ENCODE peak calls at places on chromosome 3, in four cellular contexts. One of them, this sample, is unnamed.
A peak's percentile ranks its signal among the peaks of the same experiment; 100 is the strongest.

GRCh38 chr3:42717311-42717710 is 14.7 kb upstream of the HHATL start:
- DNase-seq in testis: peak; percentile 2
- DNase-seq in stomach: no peak
- DNase-seq in lower lobe of right lung: no peak
- DNase-seq in this sample: no peak

GRCh38 chr3:31534036-31534435 is 1.3 kb downstream of the STT3B start:
- DNase-seq in testis: no peak
- DNase-seq in stomach: no peak
- DNase-seq in lower lobe of right lung: no peak
- DNase-seq in this sample: no peak

GRCh38 chr3:50531201-50531600 is 27.8 kb upstream of the CACNA2D2 start:
- DNase-seq in testis: no peak
- DNase-seq in stomach: no peak
- DNase-seq in lower lobe of right lung: no peak
- DNase-seq in this sample: no peak

GRCh38 chr3:55064164-55064563 is 136.3 kb upstream of the LRTM1 start:
- DNase-seq in testis: no peak
- DNase-seq in stomach: no peak
- DNase-seq in lower lobe of right lung: no peak
- DNase-seq in this sample: no peak

GRCh38 chr3:134699141-134699711 is 48.4 kb upstream of the KY start:
- DNase-seq in testis: no peak
- DNase-seq in stomach: no peak
- DNase-seq in lower lobe of right lung: no peak
- DNase-seq in this sample: no peak

GRCh38 chr3:10450494-10451440 is 54.6 kb downstream of the ATP2B2 start:
- DNase-seq in stomach: no peak
- DNase-seq in lower lobe of right lung: no peak
- DNase-seq in testis: no peak
- DNase-seq in this sample: no peak

GRCh38 chr3:46163551-46163981 is 44.5 kb downstream of the CCR1 start:
- DNase-seq in lower lobe of right lung: no peak
- DNase-seq in testis: no peak
- DNase-seq in stomach: no peak
- DNase-seq in this sample: peak; percentile 19

GRCh38 chr3:11661827-11662226 is 18.1 kb upstream of the VGLL4 start:
- DNase-seq in lower lobe of right lung: no peak
- DNase-seq in testis: no peak
- DNase-seq in stomach: no peak
- DNase-seq in this sample: no peak

GRCh38 chr3:160673188-160673587 is 3.8 kb upstream of the ARL14 start:
- DNase-seq in stomach: no peak
- DNase-seq in lower lobe of right lung: no peak
- DNase-seq in testis: no peak
- DNase-seq in this sample: no peak

GRCh38 chr3:20700702-20701101 is 514.7 kb upstream of the SGO1 start:
- DNase-seq in testis: no peak
- DNase-seq in stomach: no peak
- DNase-seq in lower lobe of right lung: no peak
- DNase-seq in this sample: no peak

GRCh38 chr3:149085828-149086231 is 503 bp downstream of the HLTF start:
- DNase-seq in stomach: no peak
- DNase-seq in testis: peak; percentile 57
- DNase-seq in lower lobe of right lung: no peak
- DNase-seq in this sample: peak; percentile 7

GRCh38 chr3:175108613-175109151 is 249.5 kb downstream of the NAALADL2 start:
- DNase-seq in testis: no peak
- DNase-seq in stomach: no peak
- DNase-seq in lower lobe of right lung: no peak
- DNase-seq in this sample: no peak

GRCh38 chr3:71389911-71390573 is 193.5 kb downstream of the FOXP1 start:
- DNase-seq in stomach: peak; percentile 74
- DNase-seq in lower lobe of right lung: peak; percentile 66
- DNase-seq in testis: peak; percentile 26
- DNase-seq in this sample: peak; percentile 12

GRCh38 chr3:94098487-94098886 is 35.6 kb downstream of the NSUN3 start:
- DNase-seq in lower lobe of right lung: no peak
- DNase-seq in stomach: no peak
- DNase-seq in testis: no peak
- DNase-seq in this sample: peak; percentile 4
- H3K36me3 ChIP-seq in lower lobe of right lung: peaks cover 67% of the 10 kb centered on the region
- H3K36me3 ChIP-seq in stomach: peaks cover 84% of the 10 kb centered on the region
- H3K36me3 ChIP-seq in testis: no peaks in the 10 kb centered on the region
- H3K36me3 ChIP-seq in this sample: peaks cover 1% of the 10 kb centered on the region

DNA sequence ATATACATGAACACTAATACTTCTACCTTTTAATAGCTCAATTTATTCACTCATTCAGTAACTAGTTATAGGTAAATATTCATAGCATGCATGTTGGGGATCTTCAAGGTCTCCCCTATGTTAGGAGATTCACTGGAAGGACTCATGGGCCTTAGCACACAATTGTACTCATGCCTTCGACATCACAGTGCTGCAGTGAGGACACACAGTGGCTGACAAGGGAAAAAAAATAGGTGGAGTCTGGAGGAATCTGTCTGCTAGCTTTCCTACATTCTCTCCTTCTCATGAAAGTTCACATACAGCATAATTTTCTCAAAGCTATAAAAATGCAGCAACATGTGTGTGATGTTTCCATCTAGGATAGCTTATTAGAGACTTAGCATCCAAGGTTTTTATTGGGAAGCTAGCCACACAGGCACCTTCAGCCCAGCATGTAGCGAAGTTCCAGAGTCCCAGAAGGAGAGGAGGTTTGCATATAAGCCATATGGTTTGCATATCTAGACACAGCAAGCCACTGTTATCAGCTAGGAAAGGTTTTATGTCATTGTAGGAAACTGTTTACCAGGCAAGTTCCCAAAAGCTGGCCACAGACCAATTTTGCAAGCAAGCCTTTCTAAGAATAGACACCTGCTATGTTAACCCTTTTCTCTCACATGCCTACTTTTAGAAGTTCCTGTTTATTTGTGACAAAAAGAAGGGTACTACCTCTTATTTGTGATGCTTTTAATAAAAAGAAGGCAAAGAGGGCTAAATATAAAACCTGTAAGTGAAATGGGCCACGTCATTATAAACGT is 46.4 kb downstream of the MORC1 start:
- DNase-seq in testis: no peak
- DNase-seq in lower lobe of right lung: no peak
- DNase-seq in stomach: peak; percentile 29
- DNase-seq in this sample: no peak
- TF ChIP-seq CTCF in testis: no peak
- TF ChIP-seq CTCF in lower lobe of right lung: no peak
- TF ChIP-seq CTCF in stomach: no peak
- TF ChIP-seq CTCF in this sample: no peak

GRCh38 chr3:73009008-73009407 is 12.4 kb downstream of the PPP4R2 start:
- DNase-seq in stomach: no peak
- DNase-seq in testis: no peak
- DNase-seq in lower lobe of right lung: no peak
- DNase-seq in this sample: no peak

GRCh38 chr3:73010158-73010557 is 13.5 kb downstream of the PPP4R2 start:
- DNase-seq in stomach: no peak
- DNase-seq in testis: peak; percentile 65
- DNase-seq in lower lobe of right lung: no peak
- DNase-seq in this sample: no peak

GRCh38 chr3:73009750-73010149 is 13.1 kb downstream of the PPP4R2 start:
- DNase-seq in testis: no peak
- DNase-seq in lower lobe of right lung: no peak
- DNase-seq in stomach: no peak
- DNase-seq in this sample: no peak

GRCh38 chr3:73004316-73004715 is 7.7 kb downstream of the PPP4R2 start:
- DNase-seq in lower lobe of right lung: no peak
- DNase-seq in stomach: no peak
- DNase-seq in testis: no peak
- DNase-seq in this sample: no peak

DNA sequence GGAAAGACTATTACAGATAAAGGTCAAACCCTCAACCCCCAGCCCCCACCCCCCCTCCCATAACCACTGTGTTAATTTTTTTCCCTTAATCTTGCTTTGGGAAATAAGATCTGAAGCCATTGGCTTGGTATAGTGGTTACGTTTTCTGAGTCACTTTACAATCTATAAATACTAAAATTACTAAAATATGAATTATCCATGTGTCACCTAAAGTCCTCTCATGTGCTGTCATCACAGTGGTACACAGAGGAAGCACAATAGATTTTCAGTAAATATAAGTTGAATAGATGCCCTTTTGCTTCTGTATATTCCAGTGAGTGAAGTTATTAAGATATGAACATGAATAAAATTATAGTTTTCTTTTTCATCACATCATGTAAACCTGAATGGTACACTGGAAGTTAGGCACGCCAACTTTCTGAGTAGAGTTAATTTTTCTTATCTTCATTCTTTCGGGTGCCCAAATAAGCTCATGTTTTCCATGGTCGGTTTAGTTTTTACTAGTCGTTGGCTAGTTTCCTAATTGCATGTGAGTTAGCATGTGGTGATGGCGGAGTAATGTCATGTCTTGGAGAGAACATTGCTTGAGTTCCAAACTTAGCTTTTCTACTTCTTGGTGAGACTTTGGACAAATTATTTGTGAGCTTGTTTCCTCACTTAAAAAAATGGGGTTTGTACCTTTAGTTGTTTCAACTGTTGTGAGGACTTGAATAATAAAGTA is 11.5 kb downstream of the PPP4R2 start:
- DNase-seq in testis: no peak
- DNase-seq in lower lobe of right lung: no peak
- DNase-seq in stomach: no peak
- DNase-seq in this sample: no peak
- H3K4me3 ChIP-seq in testis: no peak overlapping the region
- H3K4me3 ChIP-seq in lower lobe of right lung: no peak overlapping the region
- H3K4me3 ChIP-seq in stomach: no peak overlapping the region
- H3K4me3 ChIP-seq in this sample: no peak overlapping the region

GRCh38 chr3:119672791-119673190 is 4.4 kb downstream of the COX17 start:
- DNase-seq in stomach: no peak
- DNase-seq in lower lobe of right lung: no peak
- DNase-seq in testis: no peak
- DNase-seq in this sample: no peak
- H3K36me3 ChIP-seq in stomach: peaks cover 66% of the 10 kb centered on the region
- H3K36me3 ChIP-seq in lower lobe of right lung: peaks cover 72% of the 10 kb centered on the region
- H3K36me3 ChIP-seq in testis: no peaks in the 10 kb centered on the region
- H3K36me3 ChIP-seq in this sample: no peaks in the 10 kb centered on the region

DNA sequence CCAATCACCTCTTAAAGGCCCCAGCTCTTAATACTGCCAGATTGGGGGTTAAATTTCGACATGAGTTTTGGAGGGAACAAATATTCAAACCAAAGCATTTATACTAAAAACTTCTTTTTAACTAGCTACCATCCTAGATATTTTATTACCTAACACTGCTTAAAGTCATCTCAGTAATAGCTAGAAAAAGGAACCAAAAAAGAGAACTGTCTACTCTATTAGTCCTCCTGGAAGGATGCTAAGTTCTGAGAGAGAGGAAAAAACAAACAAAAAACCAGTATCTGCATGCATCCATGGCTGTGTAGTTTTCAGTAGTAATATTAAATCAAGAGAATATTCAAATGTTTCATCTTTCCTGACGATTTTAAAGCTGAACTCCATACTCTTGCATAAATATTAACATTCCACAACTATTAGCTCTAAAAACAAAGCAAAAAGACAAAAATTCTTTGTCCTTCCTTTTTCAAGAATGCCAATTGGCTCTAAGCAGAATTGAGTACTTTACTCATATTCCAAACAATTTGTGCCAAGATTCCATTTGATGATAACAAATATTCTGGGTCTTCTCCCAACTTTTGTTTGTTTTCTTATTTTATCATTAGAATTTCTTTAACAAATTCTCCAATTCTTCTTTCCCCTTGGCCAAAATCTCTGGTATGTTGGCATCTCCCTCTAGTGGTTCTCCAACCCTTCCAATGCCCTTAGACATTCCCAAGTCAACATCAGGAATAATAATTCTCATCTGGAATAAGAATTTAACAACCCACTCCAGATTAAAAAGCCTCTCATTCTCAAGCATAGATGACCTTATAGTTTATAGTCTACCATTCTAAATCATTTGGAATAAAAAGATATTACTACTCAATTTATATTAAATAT is 5.5 kb downstream of the CPOX start:
- DNase-seq in lower lobe of right lung: no peak
- DNase-seq in stomach: no peak
- DNase-seq in testis: no peak
- DNase-seq in this sample: no peak
- TF ChIP-seq CTCF in lower lobe of right lung: no peak
- TF ChIP-seq CTCF in stomach: no peak
- TF ChIP-seq CTCF in testis: no peak
- TF ChIP-seq CTCF in this sample: peak; percentile 33

GRCh38 chr3:33826206-33826605 is 27.8 kb downstream of the PDCD6IP start:
- DNase-seq in lower lobe of right lung: no peak
- DNase-seq in testis: no peak
- DNase-seq in stomach: no peak
- DNase-seq in this sample: no peak

GRCh38 chr3:33826688-33827087 is 28.3 kb downstream of the PDCD6IP start:
- DNase-seq in lower lobe of right lung: no peak
- DNase-seq in testis: no peak
- DNase-seq in stomach: no peak
- DNase-seq in this sample: no peak

GRCh38 chr3:33821989-33822388 is 23.6 kb downstream of the PDCD6IP start:
- DNase-seq in stomach: no peak
- DNase-seq in testis: no peak
- DNase-seq in lower lobe of right lung: no peak
- DNase-seq in this sample: no peak
- H3K4me3 ChIP-seq in stomach: no peak overlapping the region
- H3K4me3 ChIP-seq in testis: no peak overlapping the region
- H3K4me3 ChIP-seq in lower lobe of right lung: no peak overlapping the region
- H3K4me3 ChIP-seq in this sample: no peak overlapping the region

DNA sequence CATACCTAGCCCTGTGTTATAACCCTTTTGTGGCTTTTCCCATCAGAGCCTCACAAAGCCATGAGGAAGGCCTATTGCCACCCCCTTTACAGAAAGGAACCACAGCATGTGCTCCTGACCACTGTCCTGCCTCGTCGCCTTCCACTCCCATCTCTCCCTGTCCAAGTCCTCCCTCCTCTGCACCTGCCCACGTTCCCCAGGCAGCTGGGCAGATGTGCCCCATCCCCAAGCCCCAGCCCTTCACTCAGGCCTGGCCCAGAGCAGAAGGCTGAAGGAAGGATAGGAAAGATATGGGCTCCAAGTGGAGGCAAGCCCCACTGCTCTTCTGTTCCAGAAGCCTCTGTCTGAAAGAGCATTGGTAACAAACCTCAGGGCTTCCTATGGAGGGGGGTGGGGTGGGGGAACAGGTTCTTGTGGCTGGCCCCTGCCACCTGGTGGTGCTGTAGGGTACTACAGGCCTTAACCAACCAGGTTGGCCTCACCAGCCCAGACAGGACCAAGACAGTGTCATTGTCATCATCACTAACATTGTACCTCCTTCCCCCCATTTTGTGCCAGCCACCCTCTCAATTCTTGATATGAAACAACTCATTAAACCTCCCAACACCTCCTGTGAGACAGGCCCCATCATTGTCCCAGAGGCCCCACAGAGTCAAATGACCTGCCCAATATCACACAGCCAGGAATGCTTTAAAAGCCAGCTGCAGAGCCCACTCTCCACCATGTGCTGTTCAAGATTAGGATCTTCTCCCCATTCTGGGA is 10.0 kb downstream of the POC1A start:
- DNase-seq in lower lobe of right lung: peak; percentile 89
- DNase-seq in stomach: peak; percentile 90
- DNase-seq in testis: peak; percentile 95
- DNase-seq in this sample: peak; percentile 39
- H3K36me3 ChIP-seq in lower lobe of right lung: peaks cover 6% of the 10 kb centered on the region
- H3K36me3 ChIP-seq in stomach: no peaks in the 10 kb centered on the region
- H3K36me3 ChIP-seq in testis: no peaks in the 10 kb centered on the region
- H3K36me3 ChIP-seq in this sample: no peaks in the 10 kb centered on the region

GRCh38 chr3:177758131-177758530 is 560.8 kb upstream of the TBL1XR1 start:
- DNase-seq in testis: no peak
- DNase-seq in lower lobe of right lung: no peak
- DNase-seq in stomach: no peak
- DNase-seq in this sample: no peak
- TF ChIP-seq CTCF in testis: no peak
- TF ChIP-seq CTCF in lower lobe of right lung: no peak
- TF ChIP-seq CTCF in stomach: no peak
- TF ChIP-seq CTCF in this sample: no peak